ENCODE peak calls at places on chromosomes 7 and 10, in ten cellular contexts. One of them, this sample, is unnamed.

GRCh38 chr7:12067156-12067831 is 143.8 kb upstream of the TMEM106B start:
- DNase-seq in spleen: no peak
- DNase-seq in Peyer's patch: peak; percentile 36
- DNase-seq in upper lobe of left lung: peak; percentile 35
- DNase-seq in tibial nerve: peak; percentile 52
- DNase-seq in thyroid gland: peak; percentile 36
- DNase-seq in hepatocyte: peak; percentile 79
- DNase-seq in fibroblast of lung: peak; percentile 54
- DNase-seq in testis: peak; percentile 62
- DNase-seq in PC-9: no peak
- DNase-seq in this sample: peak; percentile 67

GRCh38 chr10:109977382-109977806 is 30.4 kb upstream of the ADD3 start:
- DNase-seq in spleen: no peak
- DNase-seq in Peyer's patch: no peak
- DNase-seq in upper lobe of left lung: no peak
- DNase-seq in tibial nerve: no peak
- DNase-seq in thyroid gland: no peak
- DNase-seq in hepatocyte: peak; percentile 80
- DNase-seq in fibroblast of lung: peak; percentile 68
- DNase-seq in testis: no peak
- DNase-seq in PC-9: no peak
- DNase-seq in this sample: peak; percentile 82

GRCh38 chr7:114910787-114911186 is 11.1 kb upstream of the MDFIC start:
- DNase-seq in spleen: no peak
- DNase-seq in Peyer's patch: no peak
- DNase-seq in upper lobe of left lung: no peak
- DNase-seq in tibial nerve: no peak
- DNase-seq in thyroid gland: no peak
- DNase-seq in hepatocyte: no peak
- DNase-seq in fibroblast of lung: no peak
- DNase-seq in testis: no peak
- DNase-seq in PC-9: no peak
- DNase-seq in this sample: no peak

GRCh38 chr7:47180268-47180826 is 401.6 kb downstream of the TNS3 start:
- DNase-seq in spleen: no peak
- DNase-seq in Peyer's patch: no peak
- DNase-seq in upper lobe of left lung: peak; percentile 32
- DNase-seq in tibial nerve: peak; percentile 75
- DNase-seq in thyroid gland: peak; percentile 56
- DNase-seq in hepatocyte: peak; percentile 80
- DNase-seq in fibroblast of lung: peak; percentile 45
- DNase-seq in testis: peak; percentile 69
- DNase-seq in PC-9: peak; percentile 44
- DNase-seq in this sample: peak; percentile 51

GRCh38 chr7:33757563-33758165 is 147.7 kb upstream of the BMPER start:
- DNase-seq in spleen: no peak
- DNase-seq in Peyer's patch: peak; percentile 22
- DNase-seq in upper lobe of left lung: no peak
- DNase-seq in tibial nerve: peak; percentile 89
- DNase-seq in thyroid gland: peak; percentile 13
- DNase-seq in hepatocyte: peak; percentile 58
- DNase-seq in fibroblast of lung: peak; percentile 35
- DNase-seq in testis: peak; percentile 80
- DNase-seq in PC-9: no peak
- DNase-seq in this sample: no peak

GRCh38 chr7:44287488-44288380 is 37.7 kb downstream of the CAMK2B start:
- DNase-seq in spleen: peak; percentile 70
- DNase-seq in Peyer's patch: no peak
- DNase-seq in upper lobe of left lung: peak; percentile 13
- DNase-seq in tibial nerve: no peak
- DNase-seq in thyroid gland: no peak
- DNase-seq in hepatocyte: no peak
- DNase-seq in fibroblast of lung: no peak
- DNase-seq in testis: no peak
- DNase-seq in PC-9: no peak
- DNase-seq in this sample: peak; percentile 2

GRCh38 chr7:3897430-3898385 is 596.7 kb downstream of the SDK1 start:
- DNase-seq in spleen: no peak
- DNase-seq in Peyer's patch: peak; percentile 34
- DNase-seq in upper lobe of left lung: no peak
- DNase-seq in tibial nerve: peak; percentile 35
- DNase-seq in thyroid gland: peak; percentile 38
- DNase-seq in hepatocyte: peak; percentile 69
- DNase-seq in fibroblast of lung: peak; percentile 41
- DNase-seq in testis: peak; percentile 51
- DNase-seq in PC-9: no peak
- DNase-seq in this sample: peak; percentile 34

GRCh38 chr10:103691267-103691666 is 164.1 kb downstream of the SH3PXD2A start:
- DNase-seq in spleen: no peak
- DNase-seq in Peyer's patch: no peak
- DNase-seq in upper lobe of left lung: no peak
- DNase-seq in tibial nerve: no peak
- DNase-seq in thyroid gland: no peak
- DNase-seq in hepatocyte: no peak
- DNase-seq in fibroblast of lung: no peak
- DNase-seq in testis: no peak
- DNase-seq in PC-9: no peak
- DNase-seq in this sample: no peak

GRCh38 chr10:78205457-78205856 is 171.8 kb downstream of the RPS24 start:
- DNase-seq in spleen: no peak
- DNase-seq in Peyer's patch: no peak
- DNase-seq in upper lobe of left lung: no peak
- DNase-seq in tibial nerve: no peak
- DNase-seq in thyroid gland: no peak
- DNase-seq in hepatocyte: no peak
- DNase-seq in fibroblast of lung: no peak
- DNase-seq in testis: no peak
- DNase-seq in PC-9: no peak
- DNase-seq in this sample: no peak

GRCh38 chr10:3892440-3893101 is 107.6 kb upstream of the KLF6 start:
- DNase-seq in spleen: no peak
- DNase-seq in Peyer's patch: no peak
- DNase-seq in upper lobe of left lung: no peak
- DNase-seq in tibial nerve: no peak
- DNase-seq in thyroid gland: no peak
- DNase-seq in hepatocyte: no peak
- DNase-seq in fibroblast of lung: peak; percentile 71
- DNase-seq in testis: no peak
- DNase-seq in PC-9: no peak
- DNase-seq in this sample: no peak

GRCh38 chr10:14524692-14525091 is 194.0 kb upstream of the FRMD4A start:
- DNase-seq in spleen: no peak
- DNase-seq in Peyer's patch: no peak
- DNase-seq in upper lobe of left lung: no peak
- DNase-seq in tibial nerve: no peak
- DNase-seq in thyroid gland: no peak
- DNase-seq in hepatocyte: no peak
- DNase-seq in fibroblast of lung: no peak
- DNase-seq in testis: no peak
- DNase-seq in PC-9: no peak
- DNase-seq in this sample: no peak

GRCh38 chr7:2269468-2270460 is 27.7 kb downstream of the NUDT1 start:
- DNase-seq in spleen: no peak
- DNase-seq in Peyer's patch: no peak
- DNase-seq in upper lobe of left lung: no peak
- DNase-seq in tibial nerve: no peak
- DNase-seq in thyroid gland: no peak
- DNase-seq in hepatocyte: no peak
- DNase-seq in fibroblast of lung: peak; percentile 50
- DNase-seq in testis: no peak
- DNase-seq in PC-9: peak; percentile 76
- DNase-seq in this sample: no peak

GRCh38 chr10:51300617-51301350 is 226.5 kb downstream of the PRKG1 start:
- DNase-seq in spleen: no peak
- DNase-seq in Peyer's patch: no peak
- DNase-seq in upper lobe of left lung: no peak
- DNase-seq in tibial nerve: no peak
- DNase-seq in thyroid gland: no peak
- DNase-seq in hepatocyte: no peak
- DNase-seq in fibroblast of lung: no peak
- DNase-seq in testis: no peak
- DNase-seq in PC-9: no peak
- DNase-seq in this sample: no peak

GRCh38 chr10:79449181-79450146 is 4.0 kb upstream of the ZCCHC24 start:
- DNase-seq in spleen: peak; percentile 25
- DNase-seq in Peyer's patch: no peak
- DNase-seq in upper lobe of left lung: peak; percentile 61
- DNase-seq in tibial nerve: no peak
- DNase-seq in thyroid gland: peak; percentile 33
- DNase-seq in hepatocyte: no peak
- DNase-seq in fibroblast of lung: no peak
- DNase-seq in testis: no peak
- DNase-seq in PC-9: peak; percentile 60
- DNase-seq in this sample: no peak
- H3K27ac ChIP-seq in spleen: no peak overlapping the region
- H3K27ac ChIP-seq in Peyer's patch: no peak overlapping the region
- H3K27ac ChIP-seq in upper lobe of left lung: no peak overlapping the region
- H3K27ac ChIP-seq in tibial nerve: no peak overlapping the region
- H3K27ac ChIP-seq in thyroid gland: no peak overlapping the region
- H3K27ac ChIP-seq in hepatocyte: no peak overlapping the region
- H3K27ac ChIP-seq in fibroblast of lung: no peak overlapping the region
- H3K27ac ChIP-seq in testis: no peak overlapping the region
- H3K27ac ChIP-seq in PC-9: peak overlapping the region; percentile 2
- H3K27ac ChIP-seq in this sample: no peak overlapping the region

GRCh38 chr7:6179620-6180343 is 92.6 kb downstream of the CYTH3 start:
- DNase-seq in spleen: no peak
- DNase-seq in Peyer's patch: no peak
- DNase-seq in upper lobe of left lung: no peak
- DNase-seq in tibial nerve: no peak
- DNase-seq in thyroid gland: no peak
- DNase-seq in hepatocyte: no peak
- DNase-seq in fibroblast of lung: no peak
- DNase-seq in testis: no peak
- DNase-seq in PC-9: no peak
- DNase-seq in this sample: no peak
- TF ChIP-seq CTCF in spleen: no peak
- TF ChIP-seq CTCF in Peyer's patch: no peak
- TF ChIP-seq CTCF in upper lobe of left lung: no peak
- TF ChIP-seq CTCF in tibial nerve: no peak
- TF ChIP-seq CTCF in thyroid gland: no peak
- TF ChIP-seq CTCF in hepatocyte: no peak
- TF ChIP-seq CTCF in fibroblast of lung: no peak
- TF ChIP-seq CTCF in testis: no peak
- TF ChIP-seq CTCF in PC-9: no peak
- TF ChIP-seq CTCF in this sample: no peak

DNA sequence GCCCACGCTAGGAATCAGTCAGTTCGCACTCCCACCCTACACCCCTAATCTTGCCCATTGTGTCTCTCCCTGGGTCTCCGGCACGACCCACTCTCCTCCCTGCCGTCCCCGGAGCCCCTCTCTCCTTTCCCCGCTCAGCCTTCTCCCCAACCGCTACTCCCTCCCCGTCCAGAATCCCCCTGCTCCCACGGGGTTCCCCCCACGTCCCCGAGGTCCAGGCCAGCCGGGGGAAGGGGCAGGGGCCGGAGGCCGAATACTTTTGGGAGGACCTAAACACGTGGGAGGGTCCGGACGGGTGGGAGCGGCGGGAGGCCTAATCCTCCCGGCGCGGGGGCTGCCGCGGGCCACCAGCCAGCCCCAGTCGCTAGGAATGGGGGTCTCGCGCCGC is 560 bp downstream of the RARRES2 start:
- DNase-seq in spleen: no peak
- DNase-seq in Peyer's patch: no peak
- DNase-seq in upper lobe of left lung: no peak
- DNase-seq in tibial nerve: no peak
- DNase-seq in thyroid gland: no peak
- DNase-seq in hepatocyte: no peak
- DNase-seq in fibroblast of lung: no peak
- DNase-seq in testis: no peak
- DNase-seq in PC-9: no peak
- DNase-seq in this sample: no peak
- H3K27ac ChIP-seq in spleen: peak overlapping the region; percentile 79
- H3K27ac ChIP-seq in Peyer's patch: peak overlapping the region; percentile 83
- H3K27ac ChIP-seq in upper lobe of left lung: peak overlapping the region; percentile 84
- H3K27ac ChIP-seq in tibial nerve: peak overlapping the region; percentile 88
- H3K27ac ChIP-seq in thyroid gland: peak overlapping the region; percentile 22
- H3K27ac ChIP-seq in hepatocyte: no peak overlapping the region
- H3K27ac ChIP-seq in fibroblast of lung: no peak overlapping the region
- H3K27ac ChIP-seq in testis: peak overlapping the region; percentile 74
- H3K27ac ChIP-seq in PC-9: no peak overlapping the region
- H3K27ac ChIP-seq in this sample: peak overlapping the region; percentile 86

GRCh38 chr7:123916240-123916724 is 8.8 kb upstream of the SPAM1 start:
- DNase-seq in spleen: no peak
- DNase-seq in Peyer's patch: no peak
- DNase-seq in upper lobe of left lung: no peak
- DNase-seq in tibial nerve: no peak
- DNase-seq in thyroid gland: no peak
- DNase-seq in hepatocyte: peak; percentile 57
- DNase-seq in fibroblast of lung: peak; percentile 6
- DNase-seq in testis: no peak
- DNase-seq in PC-9: no peak
- DNase-seq in this sample: peak; percentile 33
- TF ChIP-seq CTCF in spleen: no peak
- TF ChIP-seq CTCF in Peyer's patch: peak; percentile 46
- TF ChIP-seq CTCF in upper lobe of left lung: no peak
- TF ChIP-seq CTCF in tibial nerve: no peak
- TF ChIP-seq CTCF in thyroid gland: no peak
- TF ChIP-seq CTCF in hepatocyte: peak; percentile 32
- TF ChIP-seq CTCF in fibroblast of lung: no peak
- TF ChIP-seq CTCF in testis: no peak
- TF ChIP-seq CTCF in PC-9: peak; percentile 54
- TF ChIP-seq CTCF in this sample: peak; percentile 23

GRCh38 chr7:122616951-122617350 is 82.0 kb downstream of the RNF133 start:
- DNase-seq in spleen: no peak
- DNase-seq in Peyer's patch: no peak
- DNase-seq in upper lobe of left lung: no peak
- DNase-seq in tibial nerve: no peak
- DNase-seq in thyroid gland: no peak
- DNase-seq in hepatocyte: no peak
- DNase-seq in fibroblast of lung: no peak
- DNase-seq in testis: no peak
- DNase-seq in PC-9: no peak
- DNase-seq in this sample: no peak

GRCh38 chr7:122619664-122620063 is 79.3 kb downstream of the RNF133 start:
- DNase-seq in spleen: no peak
- DNase-seq in Peyer's patch: no peak
- DNase-seq in upper lobe of left lung: no peak
- DNase-seq in tibial nerve: no peak
- DNase-seq in thyroid gland: no peak
- DNase-seq in hepatocyte: no peak
- DNase-seq in fibroblast of lung: no peak
- DNase-seq in testis: no peak
- DNase-seq in PC-9: no peak
- DNase-seq in this sample: no peak

GRCh38 chr7:122622682-122623081 is 76.2 kb downstream of the RNF133 start:
- DNase-seq in spleen: no peak
- DNase-seq in Peyer's patch: no peak
- DNase-seq in upper lobe of left lung: no peak
- DNase-seq in tibial nerve: no peak
- DNase-seq in thyroid gland: no peak
- DNase-seq in hepatocyte: no peak
- DNase-seq in fibroblast of lung: peak; percentile 2
- DNase-seq in testis: no peak
- DNase-seq in PC-9: no peak
- DNase-seq in this sample: no peak

GRCh38 chr7:122618603-122619189 is 80.2 kb downstream of the RNF133 start:
- DNase-seq in spleen: no peak
- DNase-seq in Peyer's patch: no peak
- DNase-seq in upper lobe of left lung: no peak
- DNase-seq in tibial nerve: no peak
- DNase-seq in thyroid gland: no peak
- DNase-seq in hepatocyte: no peak
- DNase-seq in fibroblast of lung: no peak
- DNase-seq in testis: no peak
- DNase-seq in PC-9: no peak
- DNase-seq in this sample: no peak
- H3K27ac ChIP-seq in spleen: no peak overlapping the region
- H3K27ac ChIP-seq in Peyer's patch: no peak overlapping the region
- H3K27ac ChIP-seq in upper lobe of left lung: no peak overlapping the region
- H3K27ac ChIP-seq in tibial nerve: no peak overlapping the region
- H3K27ac ChIP-seq in thyroid gland: no peak overlapping the region
- H3K27ac ChIP-seq in hepatocyte: no peak overlapping the region
- H3K27ac ChIP-seq in fibroblast of lung: no peak overlapping the region
- H3K27ac ChIP-seq in testis: no peak overlapping the region
- H3K27ac ChIP-seq in PC-9: no peak overlapping the region
- H3K27ac ChIP-seq in this sample: no peak overlapping the region